ENCODE peak calls at places on chromosome 17, in nine cellular contexts. U is A549; P is tibial artery; X is lower leg skin; S is activated CD8-positive, alpha-beta T cell treated with anti-CD3 and anti-CD28 coated beads for 36 hours; A is PC-3; O is RWPE1; Y is esophagus squamous epithelium; B is AG04450. E is an unnamed sample.

GRCh38 chr17:64484380-64484779 is 12.5 kb downstream of the POLG2 start:
- DNase-seq in U (no peak), P (no peak), X (no peak), S (no peak), A (no peak), O (no peak), Y (no peak), B (no peak), E (no peak)

GRCh38 chr17:75511610-75512575 is 3.4 kb downstream of the CASKIN2 start:
- DNase-seq in U (no peak), P (no peak), X (no peak), S (no peak), A (no peak), O (no peak), Y (no peak), B (no peak), E (no peak)

GRCh38 chr17:32494621-32495346 is 8.0 kb downstream of the CDK5R1 start:
- DNase-seq in U (no peak), P (peak; percentile 66), X (no peak), S (no peak), A (no peak), O (no peak), Y (no peak), B (no peak), E (no peak)

GRCh38 chr17:35875439-35876139 is 4.6 kb downstream of the CCL5 start:
- DNase-seq in U (no peak), P (no peak), X (no peak), S (no peak), A (no peak), O (no peak), Y (no peak), B (no peak), E (no peak)

GRCh38 chr17:74542166-74542565 is 3.7 kb downstream of the CD300C start:
- DNase-seq in U (no peak), P (no peak), X (no peak), S (no peak), A (no peak), O (no peak), Y (no peak), B (no peak), E (no peak)

GRCh38 chr17:7258731-7259554 is 3.3 kb downstream of the CLDN7 start:
- DNase-seq in U (no peak), P (no peak), X (no peak), S (peak; percentile 51), A (peak; percentile 38), O (peak; percentile 39), Y (no peak), B (no peak), E (no peak)

GRCh38 chr17:18141210-18141803 is 32.8 kb downstream of the MYO15A start:
- DNase-seq in U (peak; percentile 65), P (no peak), X (no peak), S (peak; percentile 66), A (peak; percentile 82), O (peak; percentile 49), Y (no peak), B (no peak), E (peak; percentile 52)

GRCh38 chr17:67615011-67615561 is 102.7 kb upstream of the NOL11 start:
- DNase-seq in U (no peak), P (peak; percentile 56), X (no peak), S (no peak), A (no peak), O (no peak), Y (no peak), B (no peak), E (no peak)

GRCh38 chr17:951388-952132 is 28.0 kb downstream of the NXN start:
- DNase-seq in U (peak; percentile 90), P (no peak), X (no peak), S (no peak), A (peak; percentile 42), O (peak; percentile 88), Y (no peak), B (peak; percentile 73), E (peak; percentile 42)

GRCh38 chr17:14359251-14359939 is 58.5 kb downstream of the HS3ST3B1 start:
- DNase-seq in U (no peak), P (no peak), X (no peak), S (peak; percentile 88), A (no peak), O (no peak), Y (no peak), B (no peak), E (no peak)

GRCh38 chr17:74117999-74118421 is 85.5 kb upstream of the RPL38 start:
- DNase-seq in U (no peak), P (peak; percentile 25), X (no peak), S (no peak), A (no peak), O (no peak), Y (no peak), B (no peak), E (no peak)

GRCh38 chr17:8225813-8226535 is 15.6 kb upstream of the AURKB start:
- DNase-seq in U (peak; percentile 44), P (peak; percentile 75), X (peak; percentile 56), S (peak; percentile 89), A (peak; percentile 55), O (no peak), Y (no peak), B (peak; percentile 59), E (peak; percentile 75)

GRCh38 chr17:65170839-65171238 is 33.7 kb downstream of the RGS9 start:
- DNase-seq in U (no peak), P (no peak), X (no peak), S (no peak), A (peak; percentile 54), O (no peak), Y (no peak), B (no peak), E (no peak)

GRCh38 chr17:47846741-47847340 is 4.1 kb downstream of the SP6 start:
- DNase-seq in U (no peak), P (no peak), X (no peak), S (no peak), A (no peak), O (no peak), Y (no peak), B (no peak), E (peak; percentile 25)

GRCh38 chr17:40778466-40778865 is 3.9 kb downstream of the KRT27 start:
- DNase-seq in U (no peak), P (no peak), X (no peak), S (no peak), A (no peak), O (peak; percentile 13), Y (no peak), B (no peak), E (no peak)

GRCh38 chr17:68740555-68741447 is 139.6 kb upstream of the FAM20A start:
- DNase-seq in U (peak; percentile 34), P (no peak), X (no peak), S (no peak), A (no peak), O (no peak), Y (no peak), B (no peak), E (no peak)
- TF ChIP-seq CTCF in U (peak; percentile 53), P (no peak), X (no peak), S (no peak), A (peak; percentile 60), O (no peak), Y (no peak), B (no peak), E (peak; percentile 29)

DNA sequence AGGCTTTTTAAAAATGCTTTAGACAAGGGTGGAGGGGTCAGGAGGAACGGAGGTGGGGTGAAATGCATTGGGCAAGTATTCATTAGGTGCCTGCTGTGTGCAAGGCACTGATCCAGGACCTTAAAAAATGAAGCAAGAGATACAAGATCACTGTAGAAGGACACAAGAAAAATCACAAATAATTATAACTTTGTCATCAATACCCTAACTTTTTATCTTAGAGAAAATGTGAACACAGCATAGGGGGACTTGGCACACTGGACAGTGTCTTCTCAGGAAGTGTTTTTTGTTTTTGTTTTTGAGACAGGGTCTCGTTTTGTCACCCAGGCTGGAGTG is 7.0 kb downstream of the EPOP start:
- DNase-seq in U (no peak), P (no peak), X (no peak), S (no peak), A (no peak), O (no peak), Y (no peak), B (no peak), E (no peak)
- TF ChIP-seq CTCF in U (no peak), P (no peak), X (no peak), S (no peak), A (no peak), O (no peak), Y (no peak), B (no peak), E (peak; percentile 32)

GRCh38 chr17:19718613-19719364 is 2.4 kb upstream of the SLC47A2 start:
- DNase-seq in U (no peak), P (no peak), X (no peak), S (no peak), A (peak; percentile 53), O (no peak), Y (no peak), B (no peak), E (no peak)
- TF ChIP-seq CTCF in U (peak; percentile 43), P (no peak), X (no peak), S (no peak), A (peak; percentile 64), O (no peak), Y (peak; percentile 29), B (peak; percentile 7), E (peak; percentile 27)

GRCh38 chr17:80981929-80982425 is 9.7 kb upstream of the CHMP6 start:
- DNase-seq in U (no peak), P (no peak), X (no peak), S (no peak), A (no peak), O (no peak), Y (no peak), B (no peak), E (no peak)

GRCh38 chr17:80980397-80981061 is 11.1 kb upstream of the CHMP6 start:
- DNase-seq in U (no peak), P (no peak), X (no peak), S (peak; percentile 43), A (peak; percentile 58), O (no peak), Y (no peak), B (no peak), E (no peak)

GRCh38 chr17:80982426-80982974 is 9.1 kb upstream of the CHMP6 start:
- DNase-seq in U (no peak), P (no peak), X (no peak), S (no peak), A (no peak), O (no peak), Y (no peak), B (no peak), E (no peak)

GRCh38 chr17:80979547-80980378 is 11.9 kb upstream of the CHMP6 start:
- DNase-seq in U (no peak), P (no peak), X (no peak), S (no peak), A (no peak), O (no peak), Y (no peak), B (no peak), E (no peak)

DNA sequence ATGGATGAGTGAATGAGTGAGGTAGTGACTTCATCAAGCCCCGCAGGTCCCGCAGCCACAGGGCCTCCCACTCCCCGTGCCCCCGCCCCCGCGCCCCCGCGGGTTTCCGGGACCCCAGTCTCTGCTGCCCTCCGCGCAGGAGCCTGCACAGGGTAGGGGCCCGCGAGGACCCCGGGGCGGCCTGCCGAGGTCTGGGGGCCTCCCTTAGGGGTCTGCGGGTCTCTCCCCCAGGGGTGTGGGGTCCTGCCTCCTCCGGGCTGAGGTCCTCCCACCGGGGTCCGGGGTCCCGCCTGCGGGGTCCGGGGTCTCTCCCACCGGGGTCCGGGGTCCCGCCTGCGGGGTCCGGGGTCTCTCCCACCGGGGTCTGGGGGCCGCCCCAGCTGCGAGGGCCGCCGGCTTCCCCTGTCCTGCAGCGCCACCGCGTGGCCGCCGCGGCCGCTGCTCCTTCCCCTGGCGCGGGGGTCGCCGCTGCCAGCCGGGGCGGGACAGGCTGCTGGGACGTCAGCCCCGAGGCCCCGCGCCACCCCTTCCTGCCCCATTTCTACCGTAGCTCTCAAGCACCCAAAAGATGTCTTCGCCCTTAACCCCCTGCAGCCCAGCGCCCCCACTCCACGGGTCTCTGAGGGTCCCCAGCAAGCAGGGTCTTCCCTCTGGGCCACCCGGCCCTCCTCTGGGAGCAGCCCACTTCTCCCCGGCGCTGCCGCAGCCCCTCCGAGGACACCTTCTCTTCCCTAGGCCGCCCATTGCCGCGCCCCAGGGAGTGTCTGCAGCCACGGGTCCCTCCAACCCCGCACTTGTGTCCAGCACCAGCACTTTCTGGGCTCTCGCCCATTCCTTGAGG is 10.4 kb upstream of the CHMP6 start:
- DNase-seq in U (no peak), P (no peak), X (no peak), S (peak; percentile 35), A (peak; percentile 25), O (no peak), Y (no peak), B (no peak), E (peak; percentile 71)
- TF ChIP-seq CTCF in U (peak; percentile 98), P (peak; percentile 78), X (no peak), S (peak; percentile 99), A (peak; percentile 84), O (peak; percentile 91), Y (peak; percentile 75), B (peak; percentile 44), E (peak; percentile 98)